ENCODE peak calls at places on chromosomes 6 and 20, in ten cellular contexts. One of them, this sample, is unnamed.

GRCh38 chr6:157287923-157288322 is 35.4 kb downstream of the TMEM242 start:
- DNase-seq in esophagus squamous epithelium: no peak
- DNase-seq in tibial nerve: no peak
- DNase-seq in cardiac muscle cell: no peak
- DNase-seq in Caco-2: no peak
- DNase-seq in AG09309: no peak
- DNase-seq in CD4-positive, alpha-beta T cell: no peak
- DNase-seq in upper lobe of left lung: no peak
- DNase-seq in epithelial cell of esophagus: no peak
- DNase-seq in H9: no peak
- DNase-seq in this sample: no peak

GRCh38 chr6:50791900-50792508 is 26.7 kb upstream of the TFAP2B start:
- DNase-seq in AG09309: peak
- DNase-seq in Caco-2: peak
- DNase-seq in epithelial cell of esophagus: peak
- DNase-seq in CD4-positive, alpha-beta T cell: no peak
- DNase-seq in H9: no peak
- DNase-seq in cardiac muscle cell: peak
- DNase-seq in upper lobe of left lung: no peak
- DNase-seq in esophagus squamous epithelium: no peak
- DNase-seq in tibial nerve: no peak
- DNase-seq in this sample: no peak

GRCh38 chr20:6898928-6899327 is 131.4 kb downstream of the BMP2 start:
- DNase-seq in AG09309: no peak
- DNase-seq in esophagus squamous epithelium: no peak
- DNase-seq in upper lobe of left lung: no peak
- DNase-seq in tibial nerve: no peak
- DNase-seq in epithelial cell of esophagus: no peak
- DNase-seq in Caco-2: no peak
- DNase-seq in H9: no peak
- DNase-seq in cardiac muscle cell: no peak
- DNase-seq in CD4-positive, alpha-beta T cell: no peak
- DNase-seq in this sample: no peak

GRCh38 chr20:1326031-1326930 is 2.7 kb downstream of the SDCBP2 start:
- DNase-seq in epithelial cell of esophagus: peak
- DNase-seq in CD4-positive, alpha-beta T cell: no peak
- DNase-seq in esophagus squamous epithelium: no peak
- DNase-seq in tibial nerve: no peak
- DNase-seq in cardiac muscle cell: peak
- DNase-seq in AG09309: no peak
- DNase-seq in H9: peak
- DNase-seq in upper lobe of left lung: peak
- DNase-seq in Caco-2: no peak
- DNase-seq in this sample: peak

GRCh38 chr20:9344080-9344920 is 170.1 kb upstream of the LAMP5 start:
- DNase-seq in AG09309: peak
- DNase-seq in cardiac muscle cell: peak
- DNase-seq in esophagus squamous epithelium: no peak
- DNase-seq in upper lobe of left lung: no peak
- DNase-seq in epithelial cell of esophagus: no peak
- DNase-seq in H9: no peak
- DNase-seq in tibial nerve: no peak
- DNase-seq in Caco-2: no peak
- DNase-seq in CD4-positive, alpha-beta T cell: no peak
- DNase-seq in this sample: no peak

GRCh38 chr20:10671221-10671849 is 2.5 kb downstream of the JAG1 start:
- DNase-seq in Caco-2: peak
- DNase-seq in cardiac muscle cell: peak
- DNase-seq in epithelial cell of esophagus: peak
- DNase-seq in H9: peak
- DNase-seq in CD4-positive, alpha-beta T cell: no peak
- DNase-seq in AG09309: peak
- DNase-seq in esophagus squamous epithelium: peak
- DNase-seq in tibial nerve: peak
- DNase-seq in upper lobe of left lung: peak
- DNase-seq in this sample: no peak

GRCh38 chr6:144723431-144723830 is 438.3 kb downstream of the UTRN start:
- DNase-seq in CD4-positive, alpha-beta T cell: no peak
- DNase-seq in H9: no peak
- DNase-seq in cardiac muscle cell: no peak
- DNase-seq in esophagus squamous epithelium: no peak
- DNase-seq in upper lobe of left lung: no peak
- DNase-seq in AG09309: no peak
- DNase-seq in Caco-2: no peak
- DNase-seq in tibial nerve: no peak
- DNase-seq in epithelial cell of esophagus: no peak
- DNase-seq in this sample: no peak

GRCh38 chr6:18990313-18990978 is 603.3 kb downstream of the RNF144B start:
- DNase-seq in CD4-positive, alpha-beta T cell: peak
- DNase-seq in cardiac muscle cell: peak
- DNase-seq in H9: peak
- DNase-seq in Caco-2: peak
- DNase-seq in AG09309: no peak
- DNase-seq in tibial nerve: no peak
- DNase-seq in epithelial cell of esophagus: peak
- DNase-seq in esophagus squamous epithelium: no peak
- DNase-seq in upper lobe of left lung: peak
- DNase-seq in this sample: peak

GRCh38 chr20:25003002-25003401 is 10.5 kb upstream of the APMAP start:
- DNase-seq in tibial nerve: no peak
- DNase-seq in AG09309: no peak
- DNase-seq in H9: no peak
- DNase-seq in CD4-positive, alpha-beta T cell: no peak
- DNase-seq in Caco-2: no peak
- DNase-seq in epithelial cell of esophagus: no peak
- DNase-seq in esophagus squamous epithelium: no peak
- DNase-seq in upper lobe of left lung: no peak
- DNase-seq in cardiac muscle cell: no peak
- DNase-seq in this sample: no peak

GRCh38 chr20:59669451-59669850 is 65.1 kb downstream of the PHACTR3 start:
- DNase-seq in upper lobe of left lung: no peak
- DNase-seq in epithelial cell of esophagus: no peak
- DNase-seq in H9: no peak
- DNase-seq in AG09309: no peak
- DNase-seq in Caco-2: no peak
- DNase-seq in tibial nerve: no peak
- DNase-seq in esophagus squamous epithelium: no peak
- DNase-seq in cardiac muscle cell: no peak
- DNase-seq in CD4-positive, alpha-beta T cell: no peak
- DNase-seq in this sample: no peak

GRCh38 chr6:118509009-118509617 is 39.0 kb upstream of the PLN start:
- DNase-seq in AG09309: no peak
- DNase-seq in cardiac muscle cell: peak
- DNase-seq in H9: no peak
- DNase-seq in esophagus squamous epithelium: no peak
- DNase-seq in CD4-positive, alpha-beta T cell: no peak
- DNase-seq in Caco-2: peak
- DNase-seq in upper lobe of left lung: no peak
- DNase-seq in tibial nerve: no peak
- DNase-seq in epithelial cell of esophagus: peak
- DNase-seq in this sample: no peak

GRCh38 chr6:152348116-152348515 is 289.0 kb downstream of the SYNE1 start:
- DNase-seq in cardiac muscle cell: no peak
- DNase-seq in upper lobe of left lung: no peak
- DNase-seq in tibial nerve: no peak
- DNase-seq in H9: no peak
- DNase-seq in epithelial cell of esophagus: peak
- DNase-seq in Caco-2: no peak
- DNase-seq in CD4-positive, alpha-beta T cell: no peak
- DNase-seq in esophagus squamous epithelium: no peak
- DNase-seq in AG09309: no peak
- DNase-seq in this sample: no peak

GRCh38 chr6:152312434-152312833 is 324.7 kb downstream of the SYNE1 start:
- DNase-seq in tibial nerve: no peak
- DNase-seq in esophagus squamous epithelium: no peak
- DNase-seq in H9: no peak
- DNase-seq in upper lobe of left lung: no peak
- DNase-seq in AG09309: no peak
- DNase-seq in epithelial cell of esophagus: no peak
- DNase-seq in Caco-2: no peak
- DNase-seq in cardiac muscle cell: no peak
- DNase-seq in CD4-positive, alpha-beta T cell: no peak
- DNase-seq in this sample: no peak

GRCh38 chr6:152380993-152381898 is 255.9 kb downstream of the SYNE1 start:
- DNase-seq in H9: peak
- DNase-seq in epithelial cell of esophagus: peak
- DNase-seq in upper lobe of left lung: peak
- DNase-seq in cardiac muscle cell: peak
- DNase-seq in esophagus squamous epithelium: no peak
- DNase-seq in tibial nerve: peak
- DNase-seq in CD4-positive, alpha-beta T cell: no peak
- DNase-seq in Caco-2: peak
- DNase-seq in AG09309: peak
- DNase-seq in this sample: peak

GRCh38 chr6:130681028-130681427 is 146.2 kb upstream of the SMLR1 start:
- DNase-seq in tibial nerve: no peak
- DNase-seq in esophagus squamous epithelium: no peak
- DNase-seq in epithelial cell of esophagus: peak
- DNase-seq in AG09309: peak
- DNase-seq in CD4-positive, alpha-beta T cell: no peak
- DNase-seq in H9: no peak
- DNase-seq in Caco-2: no peak
- DNase-seq in upper lobe of left lung: no peak
- DNase-seq in cardiac muscle cell: peak
- DNase-seq in this sample: no peak
- TF ChIP-seq CTCF in tibial nerve: no peak
- TF ChIP-seq CTCF in esophagus squamous epithelium: no peak
- TF ChIP-seq CTCF in epithelial cell of esophagus: no peak
- TF ChIP-seq CTCF in AG09309: no peak
- TF ChIP-seq CTCF in CD4-positive, alpha-beta T cell: no peak
- TF ChIP-seq CTCF in H9: no peak
- TF ChIP-seq CTCF in Caco-2: no peak
- TF ChIP-seq CTCF in upper lobe of left lung: no peak
- TF ChIP-seq CTCF in cardiac muscle cell: no peak
- TF ChIP-seq CTCF in this sample: no peak

GRCh38 chr6:151140767-151141166 is 99.0 kb upstream of the AKAP12 start:
- DNase-seq in CD4-positive, alpha-beta T cell: no peak
- DNase-seq in H9: no peak
- DNase-seq in esophagus squamous epithelium: no peak
- DNase-seq in tibial nerve: no peak
- DNase-seq in AG09309: no peak
- DNase-seq in upper lobe of left lung: no peak
- DNase-seq in epithelial cell of esophagus: no peak
- DNase-seq in Caco-2: no peak
- DNase-seq in cardiac muscle cell: peak
- DNase-seq in this sample: no peak

GRCh38 chr6:151142676-151143075 is 97.1 kb upstream of the AKAP12 start:
- DNase-seq in AG09309: no peak
- DNase-seq in cardiac muscle cell: no peak
- DNase-seq in CD4-positive, alpha-beta T cell: no peak
- DNase-seq in H9: no peak
- DNase-seq in epithelial cell of esophagus: no peak
- DNase-seq in esophagus squamous epithelium: no peak
- DNase-seq in tibial nerve: no peak
- DNase-seq in upper lobe of left lung: no peak
- DNase-seq in Caco-2: no peak
- DNase-seq in this sample: no peak

GRCh38 chr6:151141685-151142084 is 98.1 kb upstream of the AKAP12 start:
- DNase-seq in upper lobe of left lung: no peak
- DNase-seq in CD4-positive, alpha-beta T cell: no peak
- DNase-seq in AG09309: no peak
- DNase-seq in esophagus squamous epithelium: no peak
- DNase-seq in tibial nerve: no peak
- DNase-seq in epithelial cell of esophagus: peak
- DNase-seq in H9: no peak
- DNase-seq in cardiac muscle cell: peak
- DNase-seq in Caco-2: no peak
- DNase-seq in this sample: no peak

GRCh38 chr6:151143337-151143736 is 96.4 kb upstream of the AKAP12 start:
- DNase-seq in upper lobe of left lung: no peak
- DNase-seq in esophagus squamous epithelium: no peak
- DNase-seq in CD4-positive, alpha-beta T cell: no peak
- DNase-seq in AG09309: no peak
- DNase-seq in cardiac muscle cell: no peak
- DNase-seq in epithelial cell of esophagus: no peak
- DNase-seq in Caco-2: no peak
- DNase-seq in tibial nerve: no peak
- DNase-seq in H9: no peak
- DNase-seq in this sample: no peak

DNA sequence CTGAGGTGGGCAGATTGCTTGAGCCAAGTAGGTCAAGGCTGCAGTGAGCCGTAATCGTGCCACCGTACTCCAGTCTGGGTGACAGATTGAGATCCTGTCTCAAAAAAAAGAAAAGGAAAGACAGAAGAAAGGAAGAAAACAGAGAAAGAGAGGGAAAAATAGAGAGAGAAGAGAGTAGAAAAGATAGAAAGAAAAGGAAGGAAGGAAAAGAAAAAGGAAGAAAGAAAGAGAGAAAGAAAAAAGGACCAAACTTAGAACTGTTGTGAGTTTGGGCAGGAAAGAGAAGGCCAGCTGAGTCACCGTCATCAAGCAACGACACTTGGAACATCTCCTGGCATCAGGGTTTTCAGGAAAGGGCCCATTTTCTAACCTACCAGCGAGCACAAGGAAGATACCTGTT is 96.0 kb upstream of the AKAP12 start:
- DNase-seq in AG09309: no peak
- DNase-seq in esophagus squamous epithelium: no peak
- DNase-seq in CD4-positive, alpha-beta T cell: no peak
- DNase-seq in epithelial cell of esophagus: no peak
- DNase-seq in cardiac muscle cell: no peak
- DNase-seq in tibial nerve: no peak
- DNase-seq in upper lobe of left lung: no peak
- DNase-seq in Caco-2: no peak
- DNase-seq in H9: no peak
- DNase-seq in this sample: no peak
- TF ChIP-seq CTCF in AG09309: no peak
- TF ChIP-seq CTCF in esophagus squamous epithelium: no peak
- TF ChIP-seq CTCF in CD4-positive, alpha-beta T cell: no peak
- TF ChIP-seq CTCF in epithelial cell of esophagus: no peak
- TF ChIP-seq CTCF in cardiac muscle cell: no peak
- TF ChIP-seq CTCF in tibial nerve: no peak
- TF ChIP-seq CTCF in upper lobe of left lung: no peak
- TF ChIP-seq CTCF in Caco-2: no peak
- TF ChIP-seq CTCF in H9: no peak
- TF ChIP-seq CTCF in this sample: no peak

GRCh38 chr20:18058661-18059467 is 1.1 kb upstream of the OVOL2 start:
- DNase-seq in H9: peak
- DNase-seq in CD4-positive, alpha-beta T cell: no peak
- DNase-seq in AG09309: no peak
- DNase-seq in upper lobe of left lung: peak
- DNase-seq in Caco-2: peak
- DNase-seq in tibial nerve: no peak
- DNase-seq in esophagus squamous epithelium: no peak
- DNase-seq in cardiac muscle cell: no peak
- DNase-seq in epithelial cell of esophagus: peak
- DNase-seq in this sample: no peak
- TF ChIP-seq CTCF in H9: peak
- TF ChIP-seq CTCF in CD4-positive, alpha-beta T cell: no peak
- TF ChIP-seq CTCF in AG09309: no peak
- TF ChIP-seq CTCF in upper lobe of left lung: peak
- TF ChIP-seq CTCF in Caco-2: peak
- TF ChIP-seq CTCF in tibial nerve: no peak
- TF ChIP-seq CTCF in esophagus squamous epithelium: no peak
- TF ChIP-seq CTCF in cardiac muscle cell: no peak
- TF ChIP-seq CTCF in epithelial cell of esophagus: peak
- TF ChIP-seq CTCF in this sample: no peak

DNA sequence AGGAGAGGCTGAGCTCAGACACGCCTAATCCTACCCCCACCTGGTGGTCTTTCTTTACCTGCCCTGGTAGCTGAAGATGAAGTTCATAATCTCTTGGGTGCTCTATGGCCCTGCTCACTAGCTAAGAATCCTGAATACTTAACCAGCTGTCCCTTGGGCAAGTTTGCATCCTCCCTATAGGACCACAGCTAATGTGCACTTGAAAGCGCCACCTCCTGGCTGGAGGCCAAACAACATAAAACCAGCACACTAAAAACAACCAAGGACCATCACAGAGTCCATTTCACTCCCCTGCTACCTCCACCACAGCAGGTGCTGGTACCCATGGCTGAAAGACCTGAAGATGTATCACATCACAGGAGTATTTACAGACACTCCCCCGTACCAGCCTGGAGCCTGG is 155.5 kb upstream of the SLC24A3 start:
- DNase-seq in epithelial cell of esophagus: no peak
- DNase-seq in cardiac muscle cell: no peak
- DNase-seq in tibial nerve: no peak
- DNase-seq in upper lobe of left lung: no peak
- DNase-seq in H9: no peak
- DNase-seq in esophagus squamous epithelium: no peak
- DNase-seq in CD4-positive, alpha-beta T cell: no peak
- DNase-seq in AG09309: no peak
- DNase-seq in Caco-2: peak
- DNase-seq in this sample: no peak
- TF ChIP-seq CTCF in epithelial cell of esophagus: no peak
- TF ChIP-seq CTCF in cardiac muscle cell: no peak
- TF ChIP-seq CTCF in tibial nerve: no peak
- TF ChIP-seq CTCF in upper lobe of left lung: no peak
- TF ChIP-seq CTCF in H9: peak
- TF ChIP-seq CTCF in esophagus squamous epithelium: no peak
- TF ChIP-seq CTCF in CD4-positive, alpha-beta T cell: no peak
- TF ChIP-seq CTCF in AG09309: no peak
- TF ChIP-seq CTCF in Caco-2: peak
- TF ChIP-seq CTCF in this sample: no peak